ENCODE peak calls at places on chromosome 4, in four cellular contexts. L is kidney tubule cell, T is RPMI7951, I is Right ventricle myocardium inferior. W is an unnamed sample.

GRCh38 chr4:75702919-75703411 is 21.4 kb upstream of the USO1 start:
- DNase-seq in L (no peak), T (no peak), I (no peak), W (no peak)

GRCh38 chr4:82422616-82423015 is 7.6 kb downstream of the HNRNPDL start:
- DNase-seq in L (peak; percentile 4), T (no peak), I (no peak), W (no peak)

GRCh38 chr4:103429283-103429682 is 231.1 kb upstream of the CENPE start:
- DNase-seq in L (no peak), T (no peak), I (no peak), W (no peak)

GRCh38 chr4:26959654-26960047 is 99.0 kb downstream of the STIM2 start:
- DNase-seq in L (no peak), T (no peak), I (no peak), W (no peak)

GRCh38 chr4:174537634-174538033 is 15.3 kb upstream of the HPGD start:
- DNase-seq in L (no peak), T (no peak), I (no peak), W (no peak)

GRCh38 chr4:155784637-155785036 is 25.8 kb downstream of the GUCY1B1 start:
- DNase-seq in L (no peak), T (no peak), I (no peak), W (no peak)

GRCh38 chr4:28557755-28558154 is 1697.1 kb downstream of the STIM2 start:
- DNase-seq in L (peak; percentile 30), T (peak; percentile 26), I (no peak), W (no peak)

GRCh38 chr4:186587416-186588018 is 32.1 kb upstream of the MTNR1A start:
- DNase-seq in L (peak; percentile 61), T (peak; percentile 41), I (no peak), W (peak; percentile 84)

GRCh38 chr4:118270492-118270891 is 82.3 kb downstream of the PRSS12 start:
- DNase-seq in L (peak; percentile 57), T (peak; percentile 35), I (no peak), W (no peak)

GRCh38 chr4:105179539-105180401 is 33.1 kb downstream of the TET2 start:
- DNase-seq in L (peak; percentile 79), T (no peak), I (no peak), W (no peak)

GRCh38 chr4:118173956-118174355 is 139.7 kb downstream of the NDST3 start:
- DNase-seq in L (no peak), T (peak; percentile 66), I (no peak), W (no peak)

GRCh38 chr4:25704516-25704915 is 48.9 kb downstream of the SLC34A2 start:
- DNase-seq in L (no peak), T (no peak), I (no peak), W (no peak)

GRCh38 chr4:52987401-52988056 is 125.4 kb downstream of the RASL11B start:
- DNase-seq in L (no peak), T (no peak), I (no peak), W (no peak)

W was measured in activated effector memory CD4-positive, alpha-beta T cell treated with anti-CD3 and anti-CD28 coated beads, Interleukin-2, amount 50 U/mL, for 16 hours.